ENCODE peak calls at places on chromosome 1, in ten cellular contexts. K, X, W, Z, J, V, R, M, G and I are unnamed samples.

GRCh38 chr1:8825985-8826481 is 8.6 kb upstream of the RERE start:
- DNase-seq in M (no peak), Z (no peak), K (no peak), J (no peak), G (peak; percentile 87), W (no peak), R (no peak), V (no peak), X (no peak), I (no peak)

GRCh38 chr1:170663011-170663410 is 920 bp upstream of the PRRX1 start:
- DNase-seq in V (no peak), M (no peak), G (peak; percentile 14), K (no peak), Z (no peak), W (no peak), R (no peak), X (no peak), J (no peak), I (no peak)

GRCh38 chr1:86016076-86016746 is 140.4 kb downstream of the COL24A1 start:
- DNase-seq in R (no peak), K (no peak), M (no peak), W (no peak), Z (no peak), J (no peak), X (no peak), V (no peak), G (no peak), I (no peak)

GRCh38 chr1:206631085-206631509 is 4.2 kb upstream of the DYRK3 start:
- DNase-seq in Z (peak; percentile 66), M (peak; percentile 79), J (peak; percentile 72), V (peak; percentile 82), X (no peak), W (peak; percentile 73), K (peak; percentile 45), G (peak; percentile 78), R (peak; percentile 86), I (peak; percentile 44)

GRCh38 chr1:238592586-238592985 is 701.9 kb upstream of the ZP4 start:
- DNase-seq in Z (no peak), K (no peak), M (no peak), J (no peak), V (no peak), X (no peak), R (no peak), G (no peak), W (no peak), I (no peak)

GRCh38 chr1:164675342-164675904 is 116.4 kb downstream of the PBX1 start:
- DNase-seq in V (no peak), G (peak; percentile 33), R (no peak), Z (no peak), M (peak; percentile 7), X (no peak), W (no peak), K (no peak), J (no peak), I (no peak)

GRCh38 chr1:25684216-25684965 is 67.8 kb downstream of the MAN1C1 start:
- DNase-seq in V (no peak), Z (no peak), M (no peak), W (no peak), K (no peak), X (no peak), G (no peak), R (no peak), J (no peak), I (no peak)

GRCh38 chr1:55474168-55474786 is 259.1 kb upstream of the USP24 start:
- DNase-seq in V (peak; percentile 34), R (no peak), Z (no peak), K (no peak), W (no peak), G (no peak), M (no peak), J (no peak), X (no peak), I (no peak)

GRCh38 chr1:18795002-18795689 is 64.3 kb downstream of the TAS1R2 start:
- DNase-seq in J (no peak), K (no peak), M (no peak), G (no peak), W (no peak), R (no peak), Z (no peak), V (no peak), X (no peak), I (no peak)

GRCh38 chr1:171595324-171595723 is 26.7 kb upstream of the MYOCOS start:
- DNase-seq in W (no peak), V (no peak), Z (no peak), J (no peak), G (no peak), K (no peak), X (no peak), M (no peak), R (no peak), I (no peak)

GRCh38 chr1:99465176-99465900 is 180.6 kb upstream of the PALMD start:
- DNase-seq in W (no peak), K (peak; percentile 72), G (peak; percentile 78), R (no peak), V (peak; percentile 12), Z (no peak), X (no peak), J (no peak), M (no peak), I (no peak)